ENCODE peak calls at places on chromosome 7, in five cellular contexts. Y is thyroid gland; Q is CD8-positive, alpha-beta memory T cell; K is stromal cell of bone marrow; U is EL. D is an unnamed sample.

GRCh38 chr7:90824386-90825307 is 228.5 kb downstream of the CDK14 start:
- DNase-seq in K (peak; percentile 39), Q (no peak), U (peak; percentile 84), Y (no peak), D (no peak)

GRCh38 chr7:148537435-148537834 is 53.1 kb upstream of the C7orf33 start:
- DNase-seq in K (no peak), U (no peak), Y (no peak), Q (no peak), D (no peak)

GRCh38 chr7:92332782-92333181 is 87.0 kb downstream of the ANKIB1 start:
- DNase-seq in K (no peak), Y (no peak), U (no peak), Q (no peak), D (no peak)

GRCh38 chr7:100215895-100216294 is 3.9 kb upstream of the PVRIG start:
- DNase-seq in Y (no peak), Q (no peak), K (peak; percentile 15), U (no peak), D (no peak)

GRCh38 chr7:140697447-140698143 is 1.1 kb downstream of the NDUFB2 start:
- DNase-seq in K (no peak), Q (no peak), Y (no peak), U (peak; percentile 62), D (no peak)

GRCh38 chr7:24214670-24215069 is 69.3 kb upstream of the NPY start:
- DNase-seq in U (no peak), K (no peak), Q (no peak), Y (no peak), D (no peak)

GRCh38 chr7:82594665-82595064 is 151.1 kb upstream of the CACNA2D1 start:
- DNase-seq in K (no peak), Q (no peak), U (no peak), Y (no peak), D (no peak)

GRCh38 chr7:110590415-110590814 is 500.5 kb upstream of the LRRN3 start:
- DNase-seq in Y (peak; percentile 41), U (no peak), Q (no peak), K (no peak), D (no peak)

GRCh38 chr7:45881759-45882464 is 6.4 kb upstream of the IGFBP1 start:
- DNase-seq in Y (no peak), U (peak; percentile 47), Q (no peak), K (peak; percentile 84), D (no peak)

GRCh38 chr7:112937651-112938390 is 147.6 kb upstream of the TMEM168 start:
- DNase-seq in K (no peak), Y (no peak), U (peak; percentile 25), Q (no peak), D (no peak)

GRCh38 chr7:98935811-98936210 is 57.5 kb downstream of the TRRAP start:
- DNase-seq in K (no peak), Q (no peak), Y (no peak), U (no peak), D (no peak)

GRCh38 chr7:131182446-131183075 is 145.1 kb upstream of the MKLN1 start:
- DNase-seq in Y (no peak), U (no peak), Q (no peak), K (no peak), D (no peak)